ENCODE peak calls at places on chromosomes 3 and 15, in eight cellular contexts. O, U, N, R, X, D, H and W are unnamed samples. For H3K4me1 and H3K9me3, the result is how much of the 10 kb centered on the place peaks cover.

GRCh38 chr15:82680200-82681102 is 29.2 kb downstream of the AP3B2 start:
- DNase-seq in U (peak), H (no peak), N (peak), R (peak), X (peak), O (peak), D (peak), W (peak)

GRCh38 chr3:32912046-32912445 is 39.4 kb upstream of the CCR4 start:
- DNase-seq in X (no peak), O (no peak), D (no peak), N (no peak), R (no peak), H (no peak), U (no peak), W (no peak)

GRCh38 chr3:12966847-12967750 is 106.1 kb downstream of the IQSEC1 start:
- DNase-seq in N (no peak), H (no peak), X (peak), D (no peak), O (no peak), R (no peak), U (peak), W (no peak)

GRCh38 chr3:169966951-169967915 is 626 bp downstream of the SEC62 start:
- DNase-seq in H (peak), N (no peak), U (peak), X (peak), D (peak), R (no peak), O (no peak), W (peak)

GRCh38 chr3:149586871-149587270 is 71.0 kb downstream of the WWTR1 start:
- DNase-seq in D (no peak), N (no peak), R (no peak), O (no peak), H (peak), X (no peak), U (no peak), W (no peak)

GRCh38 chr3:138186803-138187295 is 252 bp upstream of the ARMC8 start:
- DNase-seq in D (peak), X (peak), R (peak), O (peak), N (peak), U (peak), H (peak), W (peak)

GRCh38 chr3:55226696-55227095 is 260.4 kb downstream of the WNT5A start:
- DNase-seq in R (no peak), H (no peak), X (no peak), O (no peak), N (no peak), D (no peak), U (no peak), W (no peak)

GRCh38 chr15:29055876-29056275 is 170.1 kb downstream of the APBA2 start:
- DNase-seq in O (peak), D (no peak), U (no peak), R (no peak), X (no peak), N (no peak), H (no peak), W (no peak)

GRCh38 chr3:155714295-155714718 is 30.6 kb downstream of the PLCH1 start:
- DNase-seq in H (no peak), O (no peak), U (no peak), N (no peak), X (no peak), D (no peak), R (no peak), W (no peak)

GRCh38 chr15:87623832-87624231 is 632.7 kb downstream of the NTRK3 start:
- DNase-seq in R (peak), X (no peak), U (no peak), N (no peak), O (no peak), D (no peak), H (no peak), W (no peak)

GRCh38 chr15:70796516-70797310 is 33.4 kb upstream of the UACA start:
- DNase-seq in U (no peak), N (no peak), H (no peak), O (no peak), X (no peak), D (no peak), R (no peak), W (no peak)
- H3K4me1 ChIP-seq in U (half or more), N (under half), H (half or more), O (under half), X (under half), D (under half), R (under half), W (under half)

GRCh38 chr15:88979674-88980073 is 66.5 kb upstream of the MFGE8 start:
- DNase-seq in R (no peak), D (no peak), N (no peak), H (no peak), O (no peak), U (no peak), X (no peak), W (no peak)
- H3K27ac ChIP-seq in R (no peak), D (no peak), N (no peak), H (no peak), O (no peak), U (no peak), X (no peak), W (no peak)

GRCh38 chr3:52723935-52724334 is 18.0 kb downstream of the SPCS1 start:
- DNase-seq in O (no peak), D (no peak), N (no peak), H (no peak), U (no peak), R (no peak), X (no peak), W (no peak)
- H3K9me3 ChIP-seq in O (under half), D (under half), N (under half), H (under half), U (under half), R (under half), X (under half), W (under half)

GRCh38 chr3:30226606-30227151 is 379.7 kb upstream of the TGFBR2 start:
- DNase-seq in X (no peak), D (no peak), O (no peak), U (no peak), H (no peak), N (no peak), R (no peak), W (no peak)

GRCh38 chr3:30221622-30222021 is 384.8 kb upstream of the TGFBR2 start:
- DNase-seq in H (peak), N (no peak), U (no peak), X (no peak), D (no peak), R (no peak), O (no peak), W (no peak)

GRCh38 chr3:30227571-30228301 is 378.7 kb upstream of the TGFBR2 start:
- DNase-seq in N (no peak), X (no peak), D (no peak), O (no peak), H (peak), U (peak), R (no peak), W (no peak)

GRCh38 chr3:30225021-30225420 is 381.4 kb upstream of the TGFBR2 start:
- DNase-seq in D (no peak), O (no peak), N (no peak), R (no peak), U (no peak), H (peak), X (no peak), W (no peak)

GRCh38 chr3:30222436-30222835 is 384.0 kb upstream of the TGFBR2 start:
- DNase-seq in X (peak), N (no peak), O (no peak), H (peak), D (no peak), U (no peak), R (no peak), W (no peak)
- H3K4me1 ChIP-seq in X (under half), N (under half), O (under half), H (under half), D (under half), U (under half), R (under half), W (under half)

DNA sequence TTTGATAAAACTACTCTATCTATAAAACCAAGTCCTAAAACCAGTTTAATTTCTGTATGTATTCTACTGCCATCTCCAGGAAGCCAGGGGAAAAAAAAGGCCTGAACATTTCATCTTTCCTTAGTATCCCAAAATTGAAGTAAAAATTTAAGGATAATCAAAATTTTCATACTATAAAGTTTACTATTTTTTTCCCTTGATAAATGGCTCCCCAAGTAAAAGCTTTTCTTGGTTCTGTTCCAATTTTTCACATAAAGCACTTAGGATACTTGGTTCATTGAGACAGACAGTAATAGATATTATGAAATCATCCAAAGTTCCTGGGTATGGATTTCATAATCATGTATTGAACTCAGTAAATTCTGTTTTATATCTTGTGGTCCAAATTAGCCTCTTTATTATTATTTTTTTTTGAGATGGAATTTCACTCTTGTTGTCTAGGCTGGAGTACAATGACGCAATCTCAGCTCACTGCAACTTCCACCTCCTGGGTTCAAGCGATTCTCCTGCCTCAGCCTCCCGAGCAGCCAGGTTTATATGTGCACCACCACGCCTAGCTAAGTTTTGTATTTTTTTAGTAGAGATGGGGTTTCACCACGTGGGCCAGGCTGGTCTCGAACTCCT is 34.5 kb downstream of the ICE2 start:
- DNase-seq in R (no peak), N (no peak), O (no peak), H (peak), U (peak), X (no peak), D (no peak), W (no peak)
- H3K27ac ChIP-seq in R (no peak), N (no peak), O (no peak), H (no peak), U (peak), X (no peak), D (no peak), W (no peak)

GRCh38 chr15:85452436-85452835 is 72.0 kb downstream of the AKAP13 start:
- DNase-seq in N (no peak), R (no peak), H (no peak), D (no peak), X (no peak), U (no peak), O (no peak), W (no peak)
- H3K9me3 ChIP-seq in N (under half), R (under half), H (under half), D (under half), X (under half), U (under half), O (under half), W (under half)

GRCh38 chr15:31537770-31538592 is 211.3 kb downstream of the KLF13 start:
- DNase-seq in N (no peak), R (no peak), H (no peak), O (no peak), X (no peak), U (no peak), D (peak), W (peak)
- H3K4me1 ChIP-seq in N (under half), R (under half), H (under half), O (under half), X (under half), U (under half), D (under half), W (under half)

GRCh38 chr3:172181936-172182708 is 142.7 kb downstream of the FNDC3B start:
- DNase-seq in R (no peak), N (no peak), U (no peak), X (no peak), D (no peak), O (no peak), H (peak), W (no peak)
- H3K27ac ChIP-seq in R (no peak), N (no peak), U (peak), X (no peak), D (peak), O (peak), H (peak), W (peak)

GRCh38 chr15:25090073-25090733 is 135.4 kb downstream of the SNRPN start:
- DNase-seq in U (no peak), R (no peak), O (peak), H (no peak), N (no peak), D (no peak), X (no peak), W (no peak)
- H3K9me3 ChIP-seq in U (under half), R (under half), O (half or more), H (under half), N (under half), D (half or more), X (under half), W (half or more)

GRCh38 chr3:128168830-128169229 is 15.5 kb downstream of the EEFSEC start:
- DNase-seq in O (no peak), R (no peak), H (no peak), D (no peak), U (no peak), N (no peak), X (no peak), W (no peak)
- H3K4me1 ChIP-seq in O (under half), R (under half), H (under half), D (under half), U (under half), N (under half), X (under half), W (under half)